ENCODE peak calls at places on chromosomes 5 and 9, in six cellular contexts. R, E, F, Y, J and V are unnamed samples.

GRCh38 chr9:137262909-137263285 is 7.8 kb downstream of the NELFB start:
- DNase-seq in R (no peak), E (no peak), F (no peak), Y (no peak), J (no peak), V (no peak)

GRCh38 chr5:32245742-32246141 is 67.0 kb downstream of the MTMR12 start:
- DNase-seq in R (no peak), E (no peak), F (no peak), Y (no peak), J (no peak), V (no peak)

GRCh38 chr5:73388371-73388684 is 60.2 kb downstream of the FOXD1 start:
- DNase-seq in R (peak), E (no peak), F (peak), Y (no peak), J (no peak), V (no peak)

GRCh38 chr9:110788871-110789270 is 120.3 kb downstream of the MUSK start:
- DNase-seq in R (peak), E (no peak), F (no peak), Y (peak), J (no peak), V (no peak)

GRCh38 chr9:100443781-100444768 is 17.1 kb downstream of the MSANTD3 start:
- DNase-seq in R (peak), E (no peak), F (peak), Y (no peak), J (no peak), V (no peak)

GRCh38 chr9:93224591-93224990 is 40.7 kb downstream of the WNK2 start:
- DNase-seq in R (no peak), E (no peak), F (no peak), Y (peak), J (no peak), V (no peak)

GRCh38 chr5:79133657-79134451 is 22.2 kb downstream of the BHMT start:
- DNase-seq in R (peak), E (peak), F (peak), Y (peak), J (peak), V (peak)

GRCh38 chr5:39020465-39020864 is 53.7 kb downstream of the RICTOR start:
- DNase-seq in R (no peak), E (no peak), F (no peak), Y (no peak), J (no peak), V (no peak)

GRCh38 chr9:127155314-127155713 is 32.9 kb upstream of the ANGPTL2 start:
- DNase-seq in R (no peak), E (no peak), F (no peak), Y (no peak), J (no peak), V (peak)

GRCh38 chr5:61200582-61201155 is 38.4 kb upstream of the SMIM15 start:
- DNase-seq in R (peak), E (no peak), F (no peak), Y (no peak), J (no peak), V (no peak)

GRCh38 chr5:19175776-19176570 is 812.0 kb downstream of the CDH18 start:
- DNase-seq in R (no peak), E (no peak), F (no peak), Y (no peak), J (no peak), V (no peak)

GRCh38 chr9:36064448-36065037 is 27.8 kb downstream of the RECK start:
- DNase-seq in R (peak), E (peak), F (peak), Y (peak), J (no peak), V (no peak)

GRCh38 chr9:135392511-135392910 is 87.1 kb upstream of the PPP1R26 start:
- DNase-seq in R (no peak), E (no peak), F (no peak), Y (no peak), J (no peak), V (no peak)

GRCh38 chr5:141402553-141403328 is at the start of gene PCDHGA9:
- DNase-seq in R (peak), E (no peak), F (peak), Y (peak), J (no peak), V (peak)
- TF ChIP-seq CTCF in R (peak), E (peak), F (peak), Y (peak), J (peak), V (peak)

DNA sequence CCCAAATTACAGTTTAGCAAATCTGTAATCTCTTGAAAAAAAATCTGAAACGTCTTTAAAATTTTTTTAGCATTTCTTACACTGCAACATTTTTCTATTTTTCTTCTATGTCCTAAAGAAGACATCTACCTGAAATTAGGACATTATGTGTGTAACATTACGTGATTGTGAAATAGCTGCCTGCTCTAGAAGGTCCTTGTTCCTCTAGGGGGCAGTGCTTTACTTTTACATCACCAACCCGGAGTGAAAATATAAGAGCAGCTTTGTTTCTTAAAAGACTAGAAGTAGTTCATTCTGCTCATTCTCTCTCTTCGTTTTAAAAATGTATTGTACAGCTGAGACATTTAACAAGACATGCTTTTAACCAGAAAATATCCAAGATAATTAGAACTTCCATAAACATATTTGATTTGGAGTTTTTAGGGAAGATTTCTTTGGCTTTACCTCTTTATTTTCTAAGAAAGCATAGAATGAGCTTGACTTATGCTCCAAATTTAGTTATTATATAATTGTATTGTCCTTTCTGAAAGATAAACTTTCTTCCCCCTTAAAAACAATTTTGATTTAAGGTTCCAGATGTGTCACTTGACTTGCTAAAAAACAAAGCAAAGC is 48.1 kb upstream of the RIOK2 start:
- DNase-seq in R (peak), E (peak), F (peak), Y (peak), J (peak), V (no peak)
- TF ChIP-seq CTCF in R (peak), E (peak), F (peak), Y (peak), J (peak), V (peak)

GRCh38 chr5:151028717-151029116 is 8.3 kb downstream of the GPX3 start:
- DNase-seq in R (no peak), E (no peak), F (no peak), Y (no peak), J (no peak), V (no peak)

GRCh38 chr5:151031554-151031953 is 11.2 kb downstream of the GPX3 start:
- DNase-seq in R (no peak), E (no peak), F (no peak), Y (no peak), J (no peak), V (no peak)

GRCh38 chr5:151029179-151029855 is 8.9 kb downstream of the GPX3 start:
- DNase-seq in R (no peak), E (no peak), F (no peak), Y (no peak), J (no peak), V (no peak)

GRCh38 chr5:151030377-151030776 is 10.0 kb downstream of the GPX3 start:
- DNase-seq in R (no peak), E (no peak), F (no peak), Y (no peak), J (no peak), V (no peak)

GRCh38 chr5:151029856-151030336 is 9.5 kb downstream of the GPX3 start:
- DNase-seq in R (no peak), E (no peak), F (no peak), Y (no peak), J (no peak), V (no peak)
- TF ChIP-seq CTCF in R (no peak), E (no peak), F (no peak), Y (no peak), J (no peak), V (no peak)

GRCh38 chr5:109589983-109590382 is 99.7 kb upstream of the MAN2A1 start:
- DNase-seq in R (peak), E (no peak), F (no peak), Y (peak), J (peak), V (no peak)
- TF ChIP-seq CTCF in R (peak), E (no peak), F (no peak), Y (no peak), J (no peak), V (no peak)

GRCh38 chr9:977361-978116 is 1.1 kb downstream of the DMRT3 start:
- DNase-seq in R (no peak), E (no peak), F (no peak), Y (no peak), J (no peak), V (no peak)

GRCh38 chr9:978117-978830 is 1.8 kb downstream of the DMRT3 start:
- DNase-seq in R (no peak), E (no peak), F (no peak), Y (peak), J (no peak), V (no peak)

GRCh38 chr9:975740-976257 is 656 bp upstream of the DMRT3 start:
- DNase-seq in R (no peak), E (no peak), F (no peak), Y (no peak), J (no peak), V (no peak)

GRCh38 chr9:976258-976804 is at the start of gene DMRT3:
- DNase-seq in R (no peak), E (no peak), F (no peak), Y (peak), J (no peak), V (no peak)

DNA sequence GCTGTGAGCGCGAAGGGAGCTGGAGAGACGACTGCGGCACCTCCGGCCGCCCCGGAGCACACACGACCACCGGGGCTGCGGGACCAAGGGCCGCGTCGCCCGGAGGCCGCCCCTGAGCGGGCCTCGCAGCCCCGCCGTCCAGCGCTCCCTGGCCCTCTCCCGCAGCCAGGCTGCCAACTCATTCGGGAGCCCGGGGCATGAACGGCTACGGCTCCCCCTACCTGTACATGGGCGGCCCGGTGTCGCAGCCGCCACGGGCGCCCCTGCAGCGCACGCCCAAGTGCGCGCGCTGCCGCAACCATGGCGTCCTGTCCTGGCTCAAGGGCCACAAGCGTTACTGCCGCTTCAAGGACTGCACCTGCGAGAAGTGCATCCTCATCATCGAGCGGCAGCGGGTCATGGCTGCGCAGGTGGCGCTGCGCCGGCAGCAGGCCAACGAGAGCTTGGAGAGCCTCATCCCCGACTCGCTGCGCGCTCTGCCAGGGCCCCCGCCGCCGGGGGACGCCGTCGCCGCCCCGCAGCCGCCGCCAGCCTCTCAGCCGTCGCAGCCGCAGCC is 428 bp downstream of the DMRT3 start:
- DNase-seq in R (no peak), E (no peak), F (no peak), Y (peak), J (no peak), V (no peak)
- TF ChIP-seq CTCF in R (no peak), E (no peak), F (no peak), Y (no peak), J (no peak), V (no peak)

DNA sequence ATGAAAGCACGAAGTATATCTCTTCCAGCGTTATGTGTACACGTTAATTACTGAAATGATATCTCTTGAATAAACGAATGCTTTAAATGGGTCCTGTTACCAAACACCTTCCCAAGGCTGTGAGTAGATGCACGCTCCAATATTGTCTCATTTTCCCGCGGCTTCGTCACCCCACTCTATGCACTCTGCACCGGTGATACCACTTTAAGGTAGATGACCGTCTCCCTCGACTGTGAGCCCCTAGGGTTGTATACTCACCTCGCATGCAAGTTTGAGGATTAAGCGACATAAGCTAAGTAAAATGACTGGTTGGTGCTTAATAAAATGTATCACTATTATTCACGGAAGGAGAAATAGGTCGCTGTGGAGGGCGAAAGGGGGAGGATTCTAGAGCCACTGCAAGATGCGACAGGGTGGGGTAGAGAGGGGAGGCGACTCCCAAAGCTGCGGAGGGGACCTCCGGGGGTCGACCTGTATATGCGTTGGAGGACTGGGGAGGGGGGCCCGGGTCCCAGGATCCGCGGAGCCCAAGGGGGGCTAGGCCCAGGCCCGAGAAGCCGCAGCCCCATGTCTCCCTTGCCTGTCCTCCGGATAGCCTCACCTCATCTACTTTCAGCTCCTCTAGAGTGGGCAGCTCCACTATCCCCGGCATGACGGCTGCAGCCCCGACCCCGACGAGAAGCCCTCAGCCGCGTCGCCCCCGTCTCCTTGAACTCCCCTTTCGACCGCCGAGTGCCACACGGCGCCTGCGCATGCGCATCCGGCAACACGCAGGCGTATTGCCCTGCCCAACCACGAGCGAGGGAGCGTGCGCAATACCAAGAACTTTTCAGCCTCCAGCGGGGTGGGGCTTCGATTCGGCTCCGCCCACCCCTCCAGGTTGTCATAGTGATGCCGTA is at the start of the genes MORN5 and NDUFA8:
- DNase-seq in R (peak), E (peak), F (peak), Y (peak), J (peak), V (peak)
- TF ChIP-seq CTCF in R (peak), E (no peak), F (no peak), Y (peak), J (no peak), V (peak)

GRCh38 chr5:176817369-176817841 is 7.0 kb downstream of the UNC5A start:
- DNase-seq in R (no peak), E (no peak), F (no peak), Y (no peak), J (no peak), V (no peak)

GRCh38 chr5:176816791-176817272 is 6.5 kb downstream of the UNC5A start:
- DNase-seq in R (no peak), E (no peak), F (no peak), Y (no peak), J (no peak), V (no peak)

GRCh38 chr5:176819476-176819875 is 9.1 kb downstream of the UNC5A start:
- DNase-seq in R (no peak), E (no peak), F (no peak), Y (no peak), J (no peak), V (no peak)

GRCh38 chr5:176818391-176819098 is 8.2 kb downstream of the UNC5A start:
- DNase-seq in R (no peak), E (no peak), F (no peak), Y (no peak), J (no peak), V (no peak)

DNA sequence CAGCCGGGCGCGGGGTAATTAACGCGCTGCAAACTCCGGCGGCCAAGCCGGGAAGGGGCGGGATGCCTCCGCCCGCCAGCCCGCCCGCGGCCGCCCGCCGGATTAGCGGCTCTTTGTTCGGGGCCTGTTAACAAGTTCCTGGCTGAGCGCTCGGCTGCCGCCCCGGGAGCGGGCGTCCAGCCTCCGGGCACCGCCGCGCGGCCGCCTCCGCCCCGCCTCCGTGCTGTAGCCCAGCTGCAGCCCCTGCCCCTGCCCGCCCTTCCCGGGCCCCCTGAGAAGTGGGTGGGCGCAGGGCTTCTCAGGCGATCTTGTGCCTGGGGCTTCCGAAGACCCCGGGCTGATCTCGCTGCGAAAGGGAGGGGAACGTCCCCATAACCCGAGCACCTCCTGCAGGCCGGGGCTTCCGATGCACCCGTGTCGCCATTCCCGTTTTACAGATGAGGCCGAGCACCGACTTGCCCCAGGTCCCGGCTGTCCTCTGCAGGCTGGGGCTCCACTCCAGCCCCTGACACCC is 7.6 kb downstream of the UNC5A start:
- DNase-seq in R (no peak), E (no peak), F (no peak), Y (peak), J (no peak), V (no peak)
- TF ChIP-seq CTCF in R (peak), E (peak), F (peak), Y (peak), J (peak), V (peak)